ENCODE peak calls at places on chromosomes 6 and 20, in ten cellular contexts. One of them, this sample, is unnamed. For H3K4me1, the result is how much of the 10 kb centered on the place peaks cover.

GRCh38 chr6:98292812-98293211 is 541.6 kb upstream of the POU3F2 start:
- DNase-seq in psoas muscle: no peak
- DNase-seq in fibroblast of lung: no peak
- DNase-seq in astrocyte: no peak
- DNase-seq in pancreas: no peak
- DNase-seq in neural progenitor cell: no peak
- DNase-seq in ovary: no peak
- DNase-seq in breast epithelium: no peak
- DNase-seq in H9: no peak
- DNase-seq in left lung: no peak
- DNase-seq in this sample: no peak

GRCh38 chr20:37200376-37200775 is 21.0 kb upstream of the MROH8 start:
- DNase-seq in psoas muscle: no peak
- DNase-seq in fibroblast of lung: no peak
- DNase-seq in astrocyte: no peak
- DNase-seq in pancreas: no peak
- DNase-seq in neural progenitor cell: no peak
- DNase-seq in ovary: no peak
- DNase-seq in breast epithelium: no peak
- DNase-seq in H9: no peak
- DNase-seq in left lung: no peak
- DNase-seq in this sample: no peak

GRCh38 chr6:116969211-116969863 is 92.3 kb downstream of the RFX6 start:
- DNase-seq in psoas muscle: no peak
- DNase-seq in fibroblast of lung: peak
- DNase-seq in astrocyte: peak
- DNase-seq in pancreas: no peak
- DNase-seq in neural progenitor cell: peak
- DNase-seq in ovary: no peak
- DNase-seq in breast epithelium: no peak
- DNase-seq in H9: no peak
- DNase-seq in left lung: no peak
- DNase-seq in this sample: no peak

GRCh38 chr20:49100934-49101333 is 54.8 kb downstream of the CSE1L start:
- DNase-seq in psoas muscle: no peak
- DNase-seq in fibroblast of lung: no peak
- DNase-seq in astrocyte: no peak
- DNase-seq in pancreas: no peak
- DNase-seq in neural progenitor cell: no peak
- DNase-seq in ovary: no peak
- DNase-seq in breast epithelium: no peak
- DNase-seq in H9: no peak
- DNase-seq in left lung: no peak
- DNase-seq in this sample: no peak

GRCh38 chr6:72720464-72720863 is 98.6 kb downstream of the KCNQ5 start:
- DNase-seq in psoas muscle: no peak
- DNase-seq in fibroblast of lung: no peak
- DNase-seq in astrocyte: peak
- DNase-seq in pancreas: no peak
- DNase-seq in neural progenitor cell: no peak
- DNase-seq in ovary: no peak
- DNase-seq in breast epithelium: no peak
- DNase-seq in H9: no peak
- DNase-seq in left lung: no peak
- DNase-seq in this sample: no peak

GRCh38 chr6:114218421-114218820 is 124.4 kb downstream of the HS3ST5 start:
- DNase-seq in psoas muscle: no peak
- DNase-seq in fibroblast of lung: no peak
- DNase-seq in astrocyte: peak
- DNase-seq in pancreas: no peak
- DNase-seq in neural progenitor cell: no peak
- DNase-seq in ovary: no peak
- DNase-seq in breast epithelium: no peak
- DNase-seq in H9: no peak
- DNase-seq in left lung: no peak
- DNase-seq in this sample: no peak

GRCh38 chr20:46631212-46631869 is 19.9 kb downstream of the SLC13A3 start:
- DNase-seq in psoas muscle: no peak
- DNase-seq in fibroblast of lung: peak
- DNase-seq in astrocyte: no peak
- DNase-seq in pancreas: no peak
- DNase-seq in neural progenitor cell: peak
- DNase-seq in ovary: no peak
- DNase-seq in breast epithelium: peak
- DNase-seq in H9: no peak
- DNase-seq in left lung: peak
- DNase-seq in this sample: no peak

GRCh38 chr20:22908437-22908836 is 126.7 kb upstream of the SSTR4 start:
- DNase-seq in psoas muscle: no peak
- DNase-seq in fibroblast of lung: no peak
- DNase-seq in astrocyte: no peak
- DNase-seq in pancreas: no peak
- DNase-seq in neural progenitor cell: no peak
- DNase-seq in ovary: no peak
- DNase-seq in breast epithelium: no peak
- DNase-seq in H9: peak
- DNase-seq in left lung: no peak
- DNase-seq in this sample: no peak

GRCh38 chr6:14406616-14407343 is 289.2 kb downstream of the CD83 start:
- DNase-seq in psoas muscle: no peak
- DNase-seq in fibroblast of lung: no peak
- DNase-seq in astrocyte: no peak
- DNase-seq in pancreas: no peak
- DNase-seq in neural progenitor cell: peak
- DNase-seq in ovary: no peak
- DNase-seq in breast epithelium: no peak
- DNase-seq in H9: no peak
- DNase-seq in left lung: no peak
- DNase-seq in this sample: no peak

GRCh38 chr20:36017034-36017951 is 48.9 kb downstream of the CNBD2 start:
- DNase-seq in psoas muscle: no peak
- DNase-seq in fibroblast of lung: peak
- DNase-seq in astrocyte: peak
- DNase-seq in pancreas: peak
- DNase-seq in neural progenitor cell: no peak
- DNase-seq in ovary: peak
- DNase-seq in breast epithelium: peak
- DNase-seq in H9: no peak
- DNase-seq in left lung: no peak
- DNase-seq in this sample: no peak

GRCh38 chr20:37907677-37908397 is 4.9 kb downstream of the VSTM2L start:
- DNase-seq in psoas muscle: no peak
- DNase-seq in fibroblast of lung: no peak
- DNase-seq in astrocyte: peak
- DNase-seq in pancreas: no peak
- DNase-seq in neural progenitor cell: peak
- DNase-seq in ovary: no peak
- DNase-seq in breast epithelium: no peak
- DNase-seq in H9: peak
- DNase-seq in left lung: peak
- DNase-seq in this sample: no peak

GRCh38 chr6:153090241-153090930 is 40.7 kb downstream of the RGS17 start:
- DNase-seq in psoas muscle: no peak
- DNase-seq in fibroblast of lung: peak
- DNase-seq in astrocyte: peak
- DNase-seq in pancreas: no peak
- DNase-seq in neural progenitor cell: no peak
- DNase-seq in ovary: no peak
- DNase-seq in breast epithelium: no peak
- DNase-seq in H9: no peak
- DNase-seq in left lung: no peak
- DNase-seq in this sample: no peak

GRCh38 chr20:23235173-23236027 is 115.2 kb upstream of the NXT1 start:
- DNase-seq in psoas muscle: peak
- DNase-seq in fibroblast of lung: peak
- DNase-seq in astrocyte: peak
- DNase-seq in pancreas: no peak
- DNase-seq in neural progenitor cell: peak
- DNase-seq in ovary: peak
- DNase-seq in breast epithelium: no peak
- DNase-seq in H9: peak
- DNase-seq in left lung: peak
- DNase-seq in this sample: peak

GRCh38 chr20:23449400-23449799 is 3.3 kb downstream of the CST11 start:
- DNase-seq in psoas muscle: no peak
- DNase-seq in fibroblast of lung: no peak
- DNase-seq in astrocyte: no peak
- DNase-seq in pancreas: no peak
- DNase-seq in neural progenitor cell: no peak
- DNase-seq in ovary: no peak
- DNase-seq in breast epithelium: no peak
- DNase-seq in H9: no peak
- DNase-seq in left lung: no peak
- DNase-seq in this sample: no peak

GRCh38 chr6:30112402-30113376 is at the start of gene TRIM31:
- DNase-seq in psoas muscle: no peak
- DNase-seq in fibroblast of lung: no peak
- DNase-seq in astrocyte: no peak
- DNase-seq in pancreas: no peak
- DNase-seq in neural progenitor cell: no peak
- DNase-seq in ovary: no peak
- DNase-seq in breast epithelium: no peak
- DNase-seq in H9: no peak
- DNase-seq in left lung: no peak
- DNase-seq in this sample: no peak

GRCh38 chr6:30121446-30122065 is 8.7 kb upstream of the TRIM31 start:
- DNase-seq in psoas muscle: no peak
- DNase-seq in fibroblast of lung: no peak
- DNase-seq in astrocyte: no peak
- DNase-seq in pancreas: no peak
- DNase-seq in neural progenitor cell: no peak
- DNase-seq in ovary: no peak
- DNase-seq in breast epithelium: no peak
- DNase-seq in H9: no peak
- DNase-seq in left lung: no peak
- DNase-seq in this sample: no peak

GRCh38 chr6:30113843-30114242 is 953 bp upstream of the TRIM31 start:
- DNase-seq in psoas muscle: no peak
- DNase-seq in fibroblast of lung: no peak
- DNase-seq in astrocyte: no peak
- DNase-seq in pancreas: no peak
- DNase-seq in neural progenitor cell: no peak
- DNase-seq in ovary: no peak
- DNase-seq in breast epithelium: no peak
- DNase-seq in H9: no peak
- DNase-seq in left lung: no peak
- DNase-seq in this sample: no peak

GRCh38 chr6:30113377-30113759 is 478 bp upstream of the TRIM31 start:
- DNase-seq in psoas muscle: no peak
- DNase-seq in fibroblast of lung: no peak
- DNase-seq in astrocyte: no peak
- DNase-seq in pancreas: no peak
- DNase-seq in neural progenitor cell: no peak
- DNase-seq in ovary: no peak
- DNase-seq in breast epithelium: no peak
- DNase-seq in H9: no peak
- DNase-seq in left lung: no peak
- DNase-seq in this sample: no peak

GRCh38 chr6:30116724-30117123 is 3.8 kb upstream of the TRIM31 start:
- DNase-seq in psoas muscle: no peak
- DNase-seq in fibroblast of lung: no peak
- DNase-seq in astrocyte: no peak
- DNase-seq in pancreas: no peak
- DNase-seq in neural progenitor cell: no peak
- DNase-seq in ovary: no peak
- DNase-seq in breast epithelium: no peak
- DNase-seq in H9: no peak
- DNase-seq in left lung: no peak
- DNase-seq in this sample: no peak
- TF ChIP-seq CTCF in psoas muscle: no peak
- TF ChIP-seq CTCF in fibroblast of lung: peak
- TF ChIP-seq CTCF in astrocyte: no peak
- TF ChIP-seq CTCF in pancreas: no peak
- TF ChIP-seq CTCF in neural progenitor cell: peak
- TF ChIP-seq CTCF in ovary: no peak
- TF ChIP-seq CTCF in breast epithelium: no peak
- TF ChIP-seq CTCF in H9: no peak
- TF ChIP-seq CTCF in left lung: no peak
- TF ChIP-seq CTCF in this sample: no peak

GRCh38 chr6:56024931-56025330 is 149.5 kb upstream of the BMP5 start:
- DNase-seq in psoas muscle: no peak
- DNase-seq in fibroblast of lung: no peak
- DNase-seq in astrocyte: no peak
- DNase-seq in pancreas: no peak
- DNase-seq in neural progenitor cell: no peak
- DNase-seq in ovary: no peak
- DNase-seq in breast epithelium: no peak
- DNase-seq in H9: no peak
- DNase-seq in left lung: no peak
- DNase-seq in this sample: no peak
- H3K27ac ChIP-seq in psoas muscle: no peak
- H3K27ac ChIP-seq in fibroblast of lung: no peak
- H3K27ac ChIP-seq in astrocyte: no peak
- H3K27ac ChIP-seq in pancreas: no peak
- H3K27ac ChIP-seq in neural progenitor cell: no peak
- H3K27ac ChIP-seq in ovary: no peak
- H3K27ac ChIP-seq in breast epithelium: no peak
- H3K27ac ChIP-seq in H9: no peak
- H3K27ac ChIP-seq in left lung: no peak
- H3K27ac ChIP-seq in this sample: peak

DNA sequence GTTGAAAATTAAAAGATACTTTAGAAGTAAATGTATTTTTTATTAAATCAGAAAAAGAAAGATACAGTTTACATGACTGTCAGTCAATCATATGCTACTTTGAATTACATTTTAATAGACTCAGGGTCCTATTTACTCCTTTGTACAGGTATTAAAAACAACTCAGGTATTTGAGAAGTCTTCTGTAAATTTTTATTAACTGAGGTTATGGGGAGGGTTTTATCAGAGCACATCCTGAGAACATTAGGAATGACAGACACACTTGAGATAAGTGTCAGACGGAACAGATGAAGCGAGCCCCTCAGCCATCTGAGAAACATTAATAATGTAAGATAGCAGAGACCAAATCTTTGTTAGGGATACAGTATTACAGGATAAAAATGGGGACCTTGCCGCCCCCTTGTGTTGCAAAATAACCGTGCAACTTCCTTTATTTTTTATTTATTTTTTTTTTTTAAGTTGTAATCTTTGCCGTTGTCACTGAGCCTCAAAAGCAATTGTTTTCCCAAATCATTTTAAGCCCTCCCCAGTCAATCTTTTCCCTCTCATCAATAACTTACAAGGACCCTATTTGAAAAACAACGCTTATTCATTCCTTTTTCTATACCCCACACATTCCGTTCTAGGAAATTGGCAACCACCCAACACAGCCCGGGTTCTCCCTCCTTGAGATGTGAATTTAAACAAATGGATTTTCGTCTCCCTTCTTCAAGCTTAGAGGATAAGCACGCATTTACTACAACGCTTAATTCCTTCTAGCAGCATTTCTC is 126.7 kb downstream of the BCAS1 start:
- DNase-seq in psoas muscle: no peak
- DNase-seq in fibroblast of lung: peak
- DNase-seq in astrocyte: no peak
- DNase-seq in pancreas: no peak
- DNase-seq in neural progenitor cell: no peak
- DNase-seq in ovary: no peak
- DNase-seq in breast epithelium: no peak
- DNase-seq in H9: no peak
- DNase-seq in left lung: no peak
- DNase-seq in this sample: no peak
- H3K4me1 ChIP-seq in psoas muscle: under half
- H3K4me1 ChIP-seq in fibroblast of lung: under half
- H3K4me1 ChIP-seq in astrocyte: under half
- H3K4me1 ChIP-seq in pancreas: under half
- H3K4me1 ChIP-seq in neural progenitor cell: under half
- H3K4me1 ChIP-seq in ovary: under half
- H3K4me1 ChIP-seq in breast epithelium: under half
- H3K4me1 ChIP-seq in H9: under half
- H3K4me1 ChIP-seq in left lung: under half
- H3K4me1 ChIP-seq in this sample: under half

GRCh38 chr6:168711049-168711640 is 270.2 kb downstream of the SMOC2 start:
- DNase-seq in psoas muscle: no peak
- DNase-seq in fibroblast of lung: no peak
- DNase-seq in astrocyte: no peak
- DNase-seq in pancreas: no peak
- DNase-seq in neural progenitor cell: no peak
- DNase-seq in ovary: no peak
- DNase-seq in breast epithelium: no peak
- DNase-seq in H9: no peak
- DNase-seq in left lung: no peak
- DNase-seq in this sample: no peak
- TF ChIP-seq CTCF in psoas muscle: peak
- TF ChIP-seq CTCF in fibroblast of lung: peak
- TF ChIP-seq CTCF in astrocyte: peak
- TF ChIP-seq CTCF in pancreas: no peak
- TF ChIP-seq CTCF in neural progenitor cell: peak
- TF ChIP-seq CTCF in ovary: peak
- TF ChIP-seq CTCF in breast epithelium: peak
- TF ChIP-seq CTCF in H9: peak
- TF ChIP-seq CTCF in left lung: peak
- TF ChIP-seq CTCF in this sample: peak

This sample was measured in tibial artery.